ENCODE peak calls at places on chromosomes 2 and 18, in eight cellular contexts. Q is prostate gland, L is heart left ventricle, P is breast epithelium, S is gastrocnemius medialis, J is endothelial cell of umbilical vein, X is uterus, I is transverse colon. M is an unnamed sample.

GRCh38 chr18:41875094-41875780 is 79.8 kb upstream of the PIK3C3 start:
- DNase-seq in Q (no peak), X (no peak), J (no peak), P (no peak), I (no peak), S (no peak), L (no peak), M (no peak)

GRCh38 chr2:177056540-177056939 is 156.1 kb upstream of the HNRNPA3 start:
- DNase-seq in I (no peak), P (no peak), Q (no peak), L (no peak), J (no peak), X (peak; percentile 34), S (no peak), M (no peak)

GRCh38 chr18:25592804-25593360 is 240.9 kb upstream of the ZNF521 start:
- DNase-seq in X (no peak), L (no peak), Q (no peak), S (no peak), P (no peak), J (peak; percentile 8), I (no peak), M (no peak)

GRCh38 chr2:154195644-154196221 is 324.0 kb downstream of the GALNT13 start:
- DNase-seq in L (no peak), I (no peak), P (no peak), X (no peak), S (no peak), J (no peak), Q (no peak), M (no peak)

GRCh38 chr18:50313031-50313607 is 25.6 kb upstream of the CXXC1 start:
- DNase-seq in X (no peak), S (no peak), I (no peak), J (no peak), L (no peak), P (no peak), Q (no peak), M (no peak)

GRCh38 chr2:142872900-142873724 is 4.4 kb upstream of the KYNU start:
- DNase-seq in L (no peak), P (no peak), X (no peak), Q (no peak), S (no peak), I (no peak), J (peak; percentile 64), M (no peak)

GRCh38 chr2:44959855-44960254 is 18.4 kb downstream of the SIX3 start:
- DNase-seq in S (peak; percentile 52), J (no peak), X (no peak), L (no peak), Q (no peak), I (no peak), P (no peak), M (no peak)

GRCh38 chr2:88230912-88231311 is 60.8 kb downstream of the THNSL2 start:
- DNase-seq in J (no peak), X (no peak), Q (no peak), I (no peak), P (no peak), L (no peak), S (no peak), M (no peak)

GRCh38 chr2:119010336-119010735 is 68.3 kb downstream of the MARCO start:
- DNase-seq in I (no peak), Q (no peak), S (no peak), X (no peak), L (no peak), P (no peak), J (no peak), M (no peak)

GRCh38 chr18:67359868-67360838 is 156.4 kb downstream of the DSEL start:
- DNase-seq in I (peak; percentile 13), X (peak; percentile 65), S (peak; percentile 77), J (peak; percentile 97), Q (no peak), P (peak; percentile 34), L (peak; percentile 32), M (no peak)

GRCh38 chr2:58720033-58720769 is 479.1 kb upstream of the FANCL start:
- DNase-seq in Q (no peak), S (no peak), L (no peak), J (no peak), P (no peak), I (no peak), X (no peak), M (no peak)

GRCh38 chr2:148607553-148607952 is 37.0 kb upstream of the EPC2 start:
- DNase-seq in I (no peak), L (no peak), X (no peak), S (no peak), P (no peak), J (no peak), Q (no peak), M (no peak)

GRCh38 chr2:18889565-18890332 is 300.4 kb upstream of the NT5C1B start:
- DNase-seq in S (peak; percentile 24), P (no peak), Q (no peak), I (no peak), J (no peak), L (no peak), X (peak; percentile 24), M (no peak)

GRCh38 chr2:186480991-186481390 is 5.1 kb upstream of the ZC3H15 start:
- DNase-seq in J (no peak), I (no peak), S (no peak), Q (no peak), X (no peak), L (no peak), P (no peak), M (no peak)

GRCh38 chr2:29562896-29563295 is 358.5 kb downstream of the ALK start:
- DNase-seq in J (no peak), Q (no peak), S (no peak), X (no peak), P (no peak), I (no peak), L (no peak), M (no peak)

GRCh38 chr2:10434885-10435419 is 13.2 kb downstream of the ODC1 start:
- DNase-seq in I (peak; percentile 81), P (no peak), S (peak; percentile 50), Q (peak; percentile 33), X (peak; percentile 72), L (peak; percentile 74), J (peak; percentile 74), M (no peak)

GRCh38 chr18:10927980-10928605 is 221.3 kb downstream of the PIEZO2 start:
- DNase-seq in Q (no peak), J (no peak), S (no peak), I (no peak), X (no peak), L (no peak), P (no peak), M (no peak)

GRCh38 chr2:223580951-223581350 is 21.2 kb downstream of the SCG2 start:
- DNase-seq in S (no peak), I (no peak), J (no peak), L (no peak), X (no peak), Q (no peak), P (no peak), M (no peak)

GRCh38 chr2:49943944-49944803 is 789.9 kb upstream of the FSHR start:
- DNase-seq in X (no peak), S (no peak), I (no peak), Q (no peak), L (no peak), J (no peak), P (no peak), M (no peak)

GRCh38 chr2:132804045-132804444 is 134.0 kb upstream of the LYPD1 start:
- DNase-seq in X (no peak), J (peak; percentile 4), P (no peak), S (no peak), Q (no peak), L (peak; percentile 31), I (no peak), M (no peak)

GRCh38 chr2:46828491-46829239 is 86.9 kb downstream of the MCFD2 start:
- DNase-seq in X (no peak), L (no peak), Q (no peak), P (no peak), S (no peak), I (no peak), J (no peak), M (no peak)

GRCh38 chr2:54615832-54616534 is 107.5 kb upstream of the EML6 start:
- DNase-seq in X (no peak), I (no peak), S (no peak), L (no peak), Q (no peak), P (no peak), J (no peak), M (no peak)
- H3K4me1 ChIP-seq in X (no peaks in the 10 kb centered on the region), I (peaks cover 10% of the 10 kb centered on the region), S (peaks cover 63% of the 10 kb centered on the region), L (peaks cover 99% of the 10 kb centered on the region), Q (peaks cover 14% of the 10 kb centered on the region), P (peaks cover 3% of the 10 kb centered on the region), J (peaks cover 44% of the 10 kb centered on the region), M (no peaks in the 10 kb centered on the region)

GRCh38 chr2:9419558-9419957 is 3.8 kb downstream of the ITGB1BP1 start:
- DNase-seq in Q (no peak), S (no peak), I (no peak), P (no peak), X (no peak), J (no peak), L (no peak), M (no peak)

GRCh38 chr2:9416962-9417316 is 6.4 kb downstream of the ITGB1BP1 start:
- DNase-seq in I (no peak), L (no peak), P (no peak), X (no peak), S (no peak), J (no peak), Q (no peak), M (no peak)

GRCh38 chr2:9420495-9420894 is 2.8 kb downstream of the ITGB1BP1 start:
- DNase-seq in P (no peak), Q (no peak), J (no peak), X (no peak), I (no peak), S (no peak), L (no peak), M (no peak)

GRCh38 chr2:9417725-9418124 is 5.6 kb downstream of the ITGB1BP1 start:
- DNase-seq in Q (no peak), X (no peak), I (no peak), P (no peak), S (no peak), L (no peak), J (peak; percentile 18), M (no peak)

DNA sequence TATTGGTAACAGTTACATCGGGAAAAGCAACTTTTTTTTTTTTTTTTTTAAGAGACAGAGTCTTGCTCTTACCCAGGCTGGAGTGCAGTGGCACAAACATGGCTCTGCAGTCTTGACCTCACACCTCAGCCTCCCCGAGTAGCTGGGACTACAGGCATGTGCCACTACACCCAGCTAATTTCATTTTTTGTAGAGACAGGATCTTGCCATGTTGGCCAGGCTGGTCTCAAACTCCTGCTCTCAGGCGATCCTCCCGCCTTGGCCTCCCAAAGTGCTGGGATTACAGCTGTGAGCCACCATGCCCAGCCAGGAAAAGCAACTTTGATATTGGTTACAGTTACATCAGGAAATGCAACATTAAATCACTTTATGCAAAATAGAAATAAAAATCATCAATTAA is 4.6 kb downstream of the ITGB1BP1 start:
- DNase-seq in S (no peak), J (no peak), P (no peak), I (no peak), X (no peak), Q (no peak), L (no peak), M (no peak)
- H3K27ac ChIP-seq in S (no peak overlapping the region), J (no peak overlapping the region), P (no peak overlapping the region), I (no peak overlapping the region), X (no peak overlapping the region), Q (no peak overlapping the region), L (no peak overlapping the region), M (no peak overlapping the region)

GRCh38 chr2:96549967-96550786 is 13.6 kb downstream of the ARID5A start:
- DNase-seq in X (no peak), L (no peak), Q (no peak), S (peak; percentile 73), J (no peak), I (no peak), P (no peak), M (no peak)
- TF ChIP-seq POLR2A in X (no peak), L (no peak), Q (no peak), S (no peak), J (no peak), I (no peak), P (no peak), M (no peak)

GRCh38 chr18:475202-475624 is 25.3 kb downstream of the COLEC12 start:
- DNase-seq in J (peak; percentile 87), Q (peak; percentile 13), S (no peak), L (no peak), P (no peak), I (no peak), X (no peak), M (no peak)
- H3K4me1 ChIP-seq in J (peaks cover 12% of the 10 kb centered on the region), Q (no peaks in the 10 kb centered on the region), S (no peaks in the 10 kb centered on the region), L (peaks cover 9% of the 10 kb centered on the region), P (no peaks in the 10 kb centered on the region), I (peaks cover 4% of the 10 kb centered on the region), X (no peaks in the 10 kb centered on the region), M (peaks cover 3% of the 10 kb centered on the region)

M was measured in esophagus squamous epithelium.